ENCODE peak calls at places on chromosomes 7 and 10, in four cellular contexts. M, L, J and C are unnamed samples.

GRCh38 chr7:149871576-149871975 is 2.2 kb upstream of the ATP6V0E2 start:
- DNase-seq in J (no peak), L (no peak), M (no peak), C (no peak)

GRCh38 chr10:77392236-77392721 is 245.3 kb downstream of the KCNMA1 start:
- DNase-seq in M (no peak), J (no peak), L (no peak), C (no peak)

GRCh38 chr10:3776796-3777571 is 8.0 kb downstream of the KLF6 start:
- DNase-seq in M (peak; percentile 82), L (no peak), J (peak; percentile 58), C (peak; percentile 80)

GRCh38 chr7:36207451-36208291 is 54.6 kb downstream of the EEPD1 start:
- DNase-seq in J (peak; percentile 39), L (no peak), M (peak; percentile 47), C (peak; percentile 5)

GRCh38 chr10:70396140-70396539 is 7.8 kb upstream of the EIF4EBP2 start:
- DNase-seq in L (no peak), J (no peak), M (no peak), C (no peak)

GRCh38 chr10:15787426-15787825 is 67.7 kb upstream of the ITGA8 start:
- DNase-seq in M (no peak), J (no peak), L (no peak), C (no peak)

GRCh38 chr7:35516498-35516897 is 178.4 kb downstream of the HERPUD2 start:
- DNase-seq in L (no peak), J (no peak), M (no peak), C (no peak)

GRCh38 chr10:93597075-93597599 is 3.9 kb downstream of the RBP4 start:
- DNase-seq in J (peak; percentile 74), M (no peak), L (no peak), C (no peak)

GRCh38 chr10:72257051-72257892 is 16.5 kb upstream of the DDIT4 start:
- DNase-seq in J (no peak), L (no peak), M (no peak), C (no peak)

GRCh38 chr10:101188942-101189341 is 40.3 kb downstream of the LBX1 start:
- DNase-seq in J (no peak), L (no peak), M (no peak), C (no peak)

GRCh38 chr10:43871004-43871439 is 222.3 kb upstream of the ZNF32 start:
- DNase-seq in J (no peak), L (no peak), M (no peak), C (no peak)

GRCh38 chr7:25369794-25370193 is 141.5 kb upstream of the NPVF start:
- DNase-seq in M (peak; percentile 25), J (no peak), L (no peak), C (no peak)

GRCh38 chr7:155543011-155543881 is 3.1 kb downstream of the CNPY1 start:
- DNase-seq in J (peak; percentile 34), L (no peak), M (no peak), C (no peak)

GRCh38 chr7:9711259-9711658 is 1262.4 kb upstream of the PHF14 start:
- DNase-seq in J (no peak), M (no peak), L (no peak), C (no peak)

GRCh38 chr10:31123946-31124345 is 92.3 kb upstream of the ZNF438 start:
- DNase-seq in J (no peak), L (no peak), M (no peak), C (no peak)

GRCh38 chr7:87541648-87542047 is 59.0 kb downstream of the ABCB1 start:
- DNase-seq in L (no peak), J (no peak), M (no peak), C (no peak)

GRCh38 chr10:11142809-11143208 is 125.1 kb downstream of the CELF2 start:
- DNase-seq in L (no peak), M (no peak), J (no peak), C (no peak)

GRCh38 chr10:104342941-104343411 is 4.7 kb upstream of the ITPRIP start:
- DNase-seq in M (no peak), L (no peak), J (peak; percentile 32), C (no peak)

GRCh38 chr10:110414563-110415309 is 83.0 kb upstream of the DUSP5 start:
- DNase-seq in M (peak; percentile 62), J (peak; percentile 35), L (peak; percentile 66), C (no peak)

GRCh38 chr10:110415809-110416208 is 81.9 kb upstream of the DUSP5 start:
- DNase-seq in L (no peak), M (no peak), J (no peak), C (no peak)

GRCh38 chr10:110411047-110411410 is 86.7 kb upstream of the DUSP5 start:
- DNase-seq in L (no peak), J (no peak), M (peak; percentile 36), C (no peak)

GRCh38 chr10:110413903-110414562 is 83.7 kb upstream of the DUSP5 start:
- DNase-seq in J (no peak), M (no peak), L (no peak), C (no peak)

GRCh38 chr10:110413049-110413783 is 84.5 kb upstream of the DUSP5 start:
- DNase-seq in M (no peak), J (no peak), L (no peak), C (no peak)
- H3K4me3 ChIP-seq in M (no peak overlapping the region), J (no peak overlapping the region), L (no peak overlapping the region), C (no peak overlapping the region)

DNA sequence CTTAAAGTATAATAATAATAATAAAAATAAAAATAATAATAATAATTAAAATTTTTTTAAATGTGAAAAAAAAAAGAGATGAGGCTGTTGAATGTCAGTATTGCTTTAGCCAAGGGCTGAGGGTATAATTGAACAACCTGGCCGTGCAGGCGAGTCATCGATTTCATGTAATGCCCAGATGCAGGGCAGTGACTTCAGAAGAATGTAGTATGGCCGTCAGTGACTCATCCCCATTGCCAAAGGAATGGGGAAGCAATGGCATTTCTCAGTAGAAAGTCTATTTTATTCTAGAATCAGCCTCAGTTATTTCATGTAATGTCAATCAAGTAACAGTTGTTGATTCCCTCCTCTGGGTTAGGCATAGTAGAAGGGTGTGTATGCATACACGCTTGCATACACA is 516.4 kb downstream of the GLRX3 start:
- DNase-seq in M (no peak), L (no peak), J (no peak), C (no peak)
- H3K9me3 ChIP-seq in M (no peaks in the 10 kb centered on the region), L (no peaks in the 10 kb centered on the region), J (no peaks in the 10 kb centered on the region), C (no peaks in the 10 kb centered on the region)

DNA sequence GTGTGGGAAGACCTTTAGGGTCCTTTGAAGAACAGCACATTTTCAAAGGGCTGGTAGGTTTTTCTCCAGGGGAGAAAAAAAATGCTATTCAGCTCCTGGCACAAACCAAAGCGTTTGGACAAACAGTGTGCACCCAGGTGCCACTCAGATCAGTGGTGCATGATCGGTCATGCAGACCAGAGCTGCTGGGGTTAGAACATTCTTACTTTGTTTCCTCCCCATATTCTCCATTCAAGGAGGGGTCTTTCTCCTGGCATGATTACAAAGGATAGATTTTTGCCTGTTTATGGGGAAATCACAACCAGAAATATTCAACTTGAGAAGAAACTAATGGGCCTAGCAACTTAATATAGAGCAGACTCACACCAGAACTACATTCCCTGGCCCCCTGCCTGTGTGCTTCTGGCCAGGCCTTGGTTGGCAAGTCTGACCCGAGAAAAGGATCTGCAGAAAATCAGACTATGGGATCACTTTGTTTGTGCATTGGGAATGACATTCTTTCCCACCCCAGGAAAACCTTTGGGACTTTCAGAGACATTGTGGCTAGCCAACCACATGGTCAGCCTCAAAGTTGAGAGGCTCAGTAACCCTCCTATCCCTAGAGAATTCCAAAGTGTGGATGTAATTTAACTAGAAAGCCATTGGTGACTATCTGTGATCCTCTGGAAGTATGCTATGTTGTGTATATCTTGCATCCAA is 82.3 kb upstream of the FGL2 start:
- DNase-seq in M (no peak), L (no peak), J (no peak), C (no peak)
- H3K4me3 ChIP-seq in M (no peak overlapping the region), L (no peak overlapping the region), J (no peak overlapping the region), C (no peak overlapping the region)

DNA sequence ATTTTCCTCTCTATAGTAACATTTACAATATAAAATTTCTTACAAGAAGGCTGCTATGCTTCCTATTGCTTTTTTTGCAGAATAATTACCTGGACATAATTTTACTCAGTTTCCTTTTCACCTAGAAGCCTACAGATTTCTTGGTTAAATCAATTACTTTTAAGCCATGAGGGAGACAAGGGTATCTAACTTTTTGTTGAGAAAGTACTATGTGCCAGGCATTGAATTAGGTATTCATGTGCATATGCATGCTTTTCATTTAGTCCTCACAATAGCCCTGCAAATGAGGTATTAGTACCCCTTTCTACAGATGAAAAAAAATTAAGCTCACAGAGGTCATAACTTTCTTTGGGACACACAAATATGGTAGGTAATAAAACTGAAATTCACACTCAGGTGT is 16.4 kb downstream of the PCGF6 start:
- DNase-seq in M (no peak), J (no peak), L (no peak), C (no peak)
- H3K9me3 ChIP-seq in M (no peaks in the 10 kb centered on the region), J (no peaks in the 10 kb centered on the region), L (no peaks in the 10 kb centered on the region), C (no peaks in the 10 kb centered on the region)

DNA sequence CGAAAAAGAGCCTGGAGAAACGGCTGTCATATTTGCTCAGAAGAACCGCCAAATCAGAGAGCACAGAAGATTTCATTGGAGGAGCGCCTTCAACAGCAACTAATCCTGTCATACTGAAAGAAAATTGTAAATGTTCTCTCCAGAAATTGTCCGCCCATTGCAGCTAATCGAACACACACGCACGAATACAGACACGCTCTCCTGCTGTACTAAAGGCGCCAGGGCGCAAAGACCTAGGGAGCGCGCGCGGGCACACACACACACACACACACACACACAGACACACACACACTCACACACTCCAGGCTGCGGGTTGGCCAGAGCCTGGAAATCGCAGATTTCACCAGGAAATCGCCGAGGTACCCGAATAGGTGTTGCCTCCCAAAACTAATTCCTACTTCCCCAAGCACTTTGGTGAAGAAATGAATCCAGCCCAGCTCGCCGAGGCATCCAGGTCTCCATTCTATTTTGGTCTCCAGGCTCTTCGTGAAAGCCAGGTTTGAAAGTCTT is at the start of gene CHRM2:
- DNase-seq in M (no peak), L (no peak), J (no peak), C (no peak)
- H3K4me3 ChIP-seq in M (peak within 1 kb of the TSS; percentile 16), L (no peak within 1 kb of the TSS), J (no peak within 1 kb of the TSS), C (no peak within 1 kb of the TSS)

GRCh38 chr10:121078036-121078435 is 226.9 kb downstream of the WDR11 start:
- DNase-seq in J (no peak), L (no peak), M (no peak), C (no peak)

GRCh38 chr10:121079226-121079625 is 228.1 kb downstream of the WDR11 start:
- DNase-seq in M (no peak), J (no peak), L (no peak), C (no peak)

GRCh38 chr10:121076760-121077159 is 225.6 kb downstream of the WDR11 start:
- DNase-seq in L (no peak), M (no peak), J (no peak), C (no peak)

GRCh38 chr10:121078672-121079102 is 227.5 kb downstream of the WDR11 start:
- DNase-seq in M (peak; percentile 74), L (no peak), J (no peak), C (peak; percentile 35)

DNA sequence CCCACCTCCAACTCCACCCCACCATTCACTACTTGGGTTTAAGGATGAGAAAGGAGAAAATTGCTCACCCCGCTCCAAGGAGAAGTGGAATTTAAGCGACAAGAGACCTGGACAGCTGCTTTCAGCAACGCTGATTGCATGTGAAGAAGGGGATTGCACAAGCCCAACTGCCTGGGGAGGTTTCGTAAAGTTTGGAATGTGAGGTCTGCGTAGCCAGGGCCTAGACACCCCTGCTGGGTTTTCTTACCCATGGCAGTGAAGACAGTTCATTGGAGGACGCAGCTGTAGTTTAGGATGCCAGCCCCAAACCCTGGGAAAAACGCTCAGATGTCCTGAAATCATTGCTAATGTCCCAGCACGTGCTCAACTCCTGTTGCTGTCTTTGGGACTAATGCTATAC is 226.2 kb downstream of the WDR11 start:
- DNase-seq in M (peak; percentile 62), J (no peak), L (no peak), C (peak; percentile 81)
- H3K9me3 ChIP-seq in M (no peaks in the 10 kb centered on the region), J (no peaks in the 10 kb centered on the region), L (no peaks in the 10 kb centered on the region), C (no peaks in the 10 kb centered on the region)